ENCODE peak calls at places on chromosome 7, in six cellular contexts. U is Calu3, N is activated B cell treated with CpG ODN at 0.5 μM for 24 hours, V is mesothelial cell of epicardium, C is fibroblast of the aortic adventitia, Z is lower lobe of right lung. R is an unnamed sample.

GRCh38 chr7:16787141-16787540 is 17.7 kb downstream of the AGR2 start:
- DNase-seq in U (no peak), N (no peak), V (no peak), C (no peak), Z (no peak), R (no peak)

GRCh38 chr7:66804001-66804400 is 63.5 kb downstream of the RABGEF1 start:
- DNase-seq in U (no peak), N (no peak), V (no peak), C (peak; percentile 11), Z (no peak), R (no peak)

GRCh38 chr7:91137447-91137846 is 126.8 kb upstream of the FZD1 start:
- DNase-seq in U (peak; percentile 4), N (no peak), V (no peak), C (no peak), Z (no peak), R (no peak)

GRCh38 chr7:32891800-32892520 is 400 bp upstream of the KBTBD2 start:
- DNase-seq in U (peak; percentile 98), N (peak; percentile 96), V (peak; percentile 90), C (peak; percentile 94), Z (peak; percentile 98), R (peak; percentile 97)

GRCh38 chr7:130263130-130263529 is 3.5 kb upstream of the CPA2 start:
- DNase-seq in U (no peak), N (no peak), V (no peak), C (no peak), Z (no peak), R (no peak)

GRCh38 chr7:131537581-131537980 is 18.8 kb downstream of the PODXL start:
- DNase-seq in U (no peak), N (no peak), V (no peak), C (peak; percentile 76), Z (no peak), R (no peak)

GRCh38 chr7:55280031-55280454 is 85.1 kb upstream of the LANCL2 start:
- DNase-seq in U (peak; percentile 84), N (no peak), V (no peak), C (peak; percentile 83), Z (no peak), R (no peak)

GRCh38 chr7:80923211-80923612 is 4.4 kb upstream of the SEMA3C start:
- DNase-seq in U (no peak), N (no peak), V (no peak), C (no peak), Z (no peak), R (no peak)

GRCh38 chr7:84294907-84295455 is 100.4 kb upstream of the SEMA3A start:
- DNase-seq in U (no peak), N (no peak), V (no peak), C (peak; percentile 24), Z (no peak), R (no peak)

GRCh38 chr7:83550100-83550499 is 98.8 kb downstream of the SEMA3E start:
- DNase-seq in U (no peak), N (no peak), V (no peak), C (peak; percentile 52), Z (no peak), R (no peak)

GRCh38 chr7:158017226-158018060 is 570.2 kb downstream of the PTPRN2 start:
- DNase-seq in U (no peak), N (no peak), V (no peak), C (no peak), Z (no peak), R (no peak)

GRCh38 chr7:70694357-70694908 is 437.5 kb upstream of the GALNT17 start:
- DNase-seq in U (no peak), N (peak; percentile 24), V (no peak), C (peak; percentile 28), Z (peak; percentile 53), R (no peak)

GRCh38 chr7:55252386-55252785 is 112.8 kb upstream of the LANCL2 start:
- DNase-seq in U (no peak), N (no peak), V (no peak), C (no peak), Z (no peak), R (no peak)

GRCh38 chr7:37193087-37193774 is 255.4 kb downstream of the ELMO1 start:
- DNase-seq in U (no peak), N (no peak), V (no peak), C (no peak), Z (no peak), R (no peak)

GRCh38 chr7:70426249-70426880 is 705.6 kb upstream of the GALNT17 start:
- DNase-seq in U (no peak), N (no peak), V (no peak), C (no peak), Z (no peak), R (no peak)

GRCh38 chr7:66460921-66461361 is 167.7 kb upstream of the KCTD7 start:
- DNase-seq in U (no peak), N (no peak), V (no peak), C (no peak), Z (no peak), R (no peak)

GRCh38 chr7:8121243-8121642 is 140.7 kb downstream of the ICA1 start:
- DNase-seq in U (no peak), N (no peak), V (no peak), C (no peak), Z (no peak), R (no peak)

GRCh38 chr7:2632717-2633537 is 1.1 kb downstream of the TTYH3 start:
- DNase-seq in U (peak; percentile 73), N (peak; percentile 45), V (no peak), C (peak; percentile 64), Z (peak; percentile 81), R (peak; percentile 92)

GRCh38 chr7:11343818-11344413 is 370.2 kb downstream of the PHF14 start:
- DNase-seq in U (peak; percentile 31), N (no peak), V (no peak), C (peak; percentile 67), Z (no peak), R (no peak)

GRCh38 chr7:113582471-113582870 is 336.3 kb downstream of the PPP1R3A start:
- DNase-seq in U (no peak), N (no peak), V (no peak), C (no peak), Z (no peak), R (no peak)

GRCh38 chr7:132755538-132756481 is 179.5 kb upstream of the PLXNA4 start:
- DNase-seq in U (no peak), N (no peak), V (no peak), C (no peak), Z (no peak), R (peak; percentile 44)

GRCh38 chr7:92964156-92964555 is 127.8 kb upstream of the CDK6 start:
- DNase-seq in U (no peak), N (no peak), V (no peak), C (no peak), Z (no peak), R (no peak)

GRCh38 chr7:102064361-102065025 is 222.2 kb upstream of the SH2B2 start:
- DNase-seq in U (peak; percentile 17), N (no peak), V (no peak), C (no peak), Z (peak; percentile 58), R (no peak)

GRCh38 chr7:130758429-130759056 is 24.5 kb upstream of the KLF14 start:
- DNase-seq in U (no peak), N (no peak), V (no peak), C (peak; percentile 84), Z (no peak), R (no peak)

DNA sequence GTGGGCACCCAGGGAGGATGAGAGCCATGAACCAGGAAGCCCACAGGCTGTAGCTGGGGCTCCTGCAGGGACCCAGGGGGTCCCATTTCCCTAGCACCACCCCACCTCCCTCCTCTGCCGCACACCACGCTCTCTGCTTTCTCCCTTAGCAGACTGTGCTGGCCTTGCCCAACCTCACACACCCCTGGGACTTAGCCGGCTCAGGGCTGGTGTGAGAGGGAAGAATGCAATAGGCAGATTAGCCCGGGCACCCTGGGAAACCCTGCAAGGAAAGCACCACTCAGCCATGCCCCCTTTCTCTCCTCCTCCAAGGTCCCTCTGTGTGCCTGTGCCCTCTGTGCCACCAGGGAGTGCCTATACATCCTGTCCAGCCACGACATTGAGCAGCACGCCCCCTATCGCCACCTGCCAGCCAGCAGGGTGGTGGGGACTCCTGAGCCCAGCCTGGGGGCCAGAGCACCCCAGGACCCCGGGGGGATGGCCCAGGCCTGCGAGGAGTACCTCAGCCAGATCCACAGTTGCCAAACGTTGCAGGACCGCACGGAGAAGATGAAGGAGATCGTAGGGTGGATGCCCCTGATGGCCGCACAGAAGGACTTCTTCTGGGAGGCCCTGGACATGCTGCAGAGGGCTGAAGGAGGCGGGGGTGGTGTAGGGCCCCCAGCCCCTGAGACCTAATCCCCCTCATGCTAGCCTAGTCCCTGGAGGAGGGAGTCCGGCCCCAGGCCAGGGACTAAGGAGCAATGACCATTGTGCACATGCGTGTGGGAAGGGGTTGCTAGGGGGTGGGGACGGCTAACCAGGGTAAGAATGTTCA is 1.7 kb upstream of the PCOLCE start:
- DNase-seq in U (no peak), N (no peak), V (no peak), C (no peak), Z (no peak), R (no peak)
- TF ChIP-seq CTCF in U (no peak), N (no peak), V (no peak), C (no peak), Z (no peak), R (no peak)

DNA sequence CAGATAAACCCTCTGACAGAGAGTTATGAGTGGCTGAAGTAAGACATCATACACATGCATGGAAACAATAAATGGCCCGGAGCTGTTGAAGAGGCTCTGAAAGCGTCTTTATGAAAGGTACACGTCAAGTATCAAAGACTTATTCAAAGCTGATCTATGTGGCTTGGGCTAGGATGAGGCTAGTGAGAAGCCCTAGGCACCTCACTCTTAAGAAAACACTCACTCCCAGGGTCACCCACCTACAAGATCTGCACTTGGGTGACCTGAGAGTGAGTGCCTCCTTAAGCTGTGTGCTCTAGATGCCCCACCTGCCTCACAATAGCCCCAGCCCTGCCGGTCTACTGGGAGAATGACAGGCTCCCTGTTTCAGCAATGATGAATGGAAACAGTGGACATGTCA is 1.1 kb upstream of the GIMAP1 start:
- DNase-seq in U (no peak), N (no peak), V (no peak), C (no peak), Z (no peak), R (no peak)
- TF ChIP-seq CTCF in U (no peak), N (no peak), V (no peak), C (no peak), Z (no peak), R (no peak)

DNA sequence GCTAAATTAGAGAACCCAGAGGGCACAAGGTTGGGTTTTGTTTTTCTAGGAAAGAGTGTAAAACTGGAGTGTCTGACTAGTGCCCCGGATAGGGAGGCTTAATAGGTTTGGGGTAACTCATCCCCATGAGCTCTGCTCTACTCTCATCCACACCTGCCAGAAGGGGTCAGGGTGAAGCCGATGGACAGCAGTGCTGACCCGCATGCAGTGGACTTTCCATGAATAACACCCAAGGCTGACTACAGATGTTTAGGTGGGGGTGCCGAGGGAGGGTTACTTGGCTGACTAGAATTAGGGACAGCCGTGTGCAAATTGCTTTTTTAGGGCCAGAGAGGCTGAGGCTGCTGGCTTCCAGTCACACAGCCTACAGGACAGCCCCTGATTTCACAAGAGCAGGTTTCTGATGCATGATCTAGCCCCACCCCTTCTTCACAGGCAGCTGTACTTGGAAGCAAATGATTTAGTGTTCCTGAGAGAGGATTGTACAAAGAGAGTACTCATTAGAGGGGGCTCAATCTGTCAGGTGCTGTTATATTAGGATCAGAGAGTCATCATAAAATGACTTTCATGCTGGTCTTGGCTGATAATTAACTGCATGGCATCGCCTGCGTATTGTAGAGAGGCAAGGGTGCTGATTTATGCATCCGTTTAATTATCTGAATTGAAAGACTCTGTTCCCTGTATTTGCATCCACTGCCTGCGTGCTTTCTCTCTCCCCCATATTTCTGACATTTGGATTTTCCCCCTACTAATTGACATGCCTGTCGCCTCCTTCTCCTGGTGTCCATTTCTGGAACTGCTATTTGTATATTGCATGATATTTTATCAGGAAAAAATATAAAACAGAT is 9.5 kb downstream of the INHBA start:
- DNase-seq in U (no peak), N (no peak), V (no peak), C (peak; percentile 69), Z (no peak), R (no peak)
- TF ChIP-seq CTCF in U (peak; percentile 64), N (no peak), V (peak; percentile 84), C (peak; percentile 59), Z (peak; percentile 7), R (peak; percentile 54)

GRCh38 chr7:115851291-115851690 is 179.3 kb downstream of the TFEC start:
- DNase-seq in U (peak; percentile 6), N (no peak), V (no peak), C (peak; percentile 83), Z (no peak), R (no peak)
- TF ChIP-seq CTCF in U (peak; percentile 41), N (no peak), V (no peak), C (peak; percentile 40), Z (peak; percentile 41), R (peak; percentile 69)